ENCODE peak calls at places on chromosomes 1 and 21, in four cellular contexts. N is Panc1, Z is choroid plexus epithelial cell, J is fibroblast of pulmonary artery. X is an unnamed sample.

GRCh38 chr1:244356371-244356770 is 95.3 kb downstream of the ADSS2 start:
- DNase-seq in N (no peak), Z (no peak), J (no peak), X (no peak)

GRCh38 chr1:41464886-41465285 is 19.6 kb downstream of the EDN2 start:
- DNase-seq in N (no peak), Z (no peak), J (no peak), X (no peak)

GRCh38 chr1:153122831-153123421 is 9.6 kb upstream of the SPRR2F start:
- DNase-seq in N (no peak), Z (no peak), J (no peak), X (no peak)

GRCh38 chr1:20935717-20936116 is 148.6 kb upstream of the HP1BP3 start:
- DNase-seq in N (no peak), Z (no peak), J (no peak), X (no peak)

GRCh38 chr1:162548170-162548569 is 13.4 kb upstream of the UAP1 start:
- DNase-seq in N (no peak), Z (peak), J (no peak), X (no peak)

GRCh38 chr1:27992271-27992670 is 32.5 kb downstream of the XKR8 start:
- DNase-seq in N (no peak), Z (peak), J (peak), X (no peak)

GRCh38 chr1:183043872-183044859 is 20.9 kb downstream of the LAMC1 start:
- DNase-seq in N (no peak), Z (peak), J (no peak), X (no peak)

GRCh38 chr21:42636535-42636914 is 16.9 kb upstream of the PDE9A start:
- DNase-seq in N (no peak), Z (peak), J (peak), X (no peak)

GRCh38 chr1:34742667-34743270 is 12.1 kb upstream of the GJB5 start:
- DNase-seq in N (peak), Z (peak), J (peak), X (peak)

GRCh38 chr1:54124472-54124871 is 28.3 kb downstream of the CDCP2 start:
- DNase-seq in N (no peak), Z (no peak), J (no peak), X (no peak)

GRCh38 chr1:232922475-232922874 is 27.9 kb upstream of the NTPCR start:
- DNase-seq in N (no peak), Z (peak), J (no peak), X (no peak)

GRCh38 chr21:33039542-33039941 is 13.8 kb downstream of the OLIG2 start:
- DNase-seq in N (no peak), Z (no peak), J (no peak), X (no peak)

GRCh38 chr1:6574818-6575217 is 5.0 kb upstream of the ZBTB48 start:
- DNase-seq in N (no peak), Z (no peak), J (no peak), X (no peak)

GRCh38 chr1:75908717-75909152 is 23.5 kb downstream of the ASB17 start:
- DNase-seq in N (peak), Z (peak), J (peak), X (peak)
- TF ChIP-seq CTCF in N (peak), Z (peak), J (peak), X (peak)

DNA sequence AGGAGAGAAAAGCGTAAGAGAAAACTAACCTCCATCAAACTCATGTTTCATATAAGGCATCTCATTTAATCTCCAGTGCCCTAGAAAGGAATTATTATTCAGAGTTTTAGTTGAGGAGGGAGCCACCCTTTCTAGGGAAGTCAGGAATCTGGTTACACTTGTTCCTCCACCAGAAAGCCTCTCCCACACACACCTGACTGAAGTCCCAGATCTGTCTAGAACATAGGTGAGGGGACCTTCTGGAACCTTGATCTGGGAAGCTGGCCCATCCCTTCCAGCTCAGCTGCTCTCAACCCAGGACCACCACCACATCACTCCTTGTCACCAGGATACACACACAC is 1.9 kb upstream of the DENND2D start:
- DNase-seq in N (no peak), Z (no peak), J (no peak), X (no peak)
- H3K4me3 ChIP-seq in N (no peak), Z (no peak), J (no peak), X (peak)

DNA sequence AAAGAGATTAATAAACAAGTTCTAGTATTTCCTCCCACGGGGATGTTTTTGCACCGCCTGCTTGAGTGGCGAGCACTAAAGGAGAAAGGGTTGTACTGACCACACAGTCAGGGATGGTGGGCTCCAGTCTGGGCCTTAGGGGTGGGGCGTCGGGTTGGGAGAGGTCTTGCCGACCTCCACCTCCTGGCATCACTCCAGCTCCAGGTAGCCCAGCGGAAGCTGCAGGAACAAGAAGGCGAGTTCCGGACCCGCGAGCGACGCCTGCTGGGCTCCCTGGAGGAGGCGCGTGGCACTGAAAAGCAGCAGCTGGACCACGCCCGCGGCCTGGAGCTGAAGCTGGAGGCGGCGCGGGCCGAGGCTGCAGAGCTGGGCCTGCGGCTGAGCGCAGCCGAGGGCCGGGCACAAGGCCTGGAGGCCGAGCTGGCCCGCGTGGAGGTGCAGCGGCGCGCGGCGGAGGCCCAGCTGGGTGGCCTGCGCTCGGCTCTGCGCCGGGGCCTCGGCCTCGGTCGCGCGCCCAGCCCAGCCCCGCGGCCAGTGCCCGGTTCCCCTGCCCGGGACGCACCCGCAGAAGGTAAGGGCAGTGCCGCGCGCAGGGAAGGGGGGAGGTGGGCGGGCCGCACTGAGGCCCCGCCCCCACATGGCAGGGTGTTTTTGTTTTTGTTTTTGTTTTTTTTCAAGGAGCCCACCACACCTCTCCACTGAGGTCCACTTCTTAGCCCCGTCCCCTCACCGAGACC is 19.7 kb downstream of the MFAP2 start:
- DNase-seq in N (peak), Z (peak), J (peak), X (peak)
- TF ChIP-seq CTCF in N (peak), Z (peak), J (peak), X (peak)

DNA sequence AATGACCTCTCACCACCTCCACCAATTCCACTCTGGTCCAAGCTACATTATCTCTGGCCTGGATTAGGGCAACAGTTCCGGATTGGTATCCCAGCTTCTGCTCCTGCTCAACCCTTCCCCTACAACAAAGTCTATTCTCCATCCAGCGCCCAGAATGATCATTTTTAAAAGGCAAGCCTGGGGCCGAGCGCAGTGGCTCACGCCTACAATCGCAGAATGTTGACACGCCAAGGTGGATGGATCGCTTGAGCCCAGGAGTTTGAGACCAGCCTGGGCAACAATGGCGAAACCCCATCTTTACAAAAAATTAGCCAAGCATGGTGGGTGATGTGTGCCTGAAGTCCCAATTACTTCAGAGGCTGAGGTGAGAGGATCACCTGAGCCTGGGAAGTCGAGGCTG is 2.2 kb downstream of the LYST start:
- DNase-seq in N (no peak), Z (no peak), J (no peak), X (no peak)
- H3K4me3 ChIP-seq in N (peak), Z (no peak), J (no peak), X (no peak)

GRCh38 chr1:248884632-248885295 is 21.3 kb upstream of the PGBD2 start:
- DNase-seq in N (no peak), Z (no peak), J (no peak), X (no peak)
- TF ChIP-seq CTCF in N (peak), Z (peak), J (peak), X (no peak)

GRCh38 chr1:160425847-160426246 is 25.5 kb downstream of the VANGL2 start:
- DNase-seq in N (no peak), Z (no peak), J (no peak), X (no peak)

GRCh38 chr1:160429125-160429551 is 28.8 kb downstream of the VANGL2 start:
- DNase-seq in N (no peak), Z (no peak), J (peak), X (no peak)

GRCh38 chr1:160428053-160428452 is 27.7 kb downstream of the VANGL2 start:
- DNase-seq in N (no peak), Z (peak), J (no peak), X (no peak)

GRCh38 chr1:160428655-160429054 is 28.3 kb downstream of the VANGL2 start:
- DNase-seq in N (no peak), Z (peak), J (peak), X (no peak)

DNA sequence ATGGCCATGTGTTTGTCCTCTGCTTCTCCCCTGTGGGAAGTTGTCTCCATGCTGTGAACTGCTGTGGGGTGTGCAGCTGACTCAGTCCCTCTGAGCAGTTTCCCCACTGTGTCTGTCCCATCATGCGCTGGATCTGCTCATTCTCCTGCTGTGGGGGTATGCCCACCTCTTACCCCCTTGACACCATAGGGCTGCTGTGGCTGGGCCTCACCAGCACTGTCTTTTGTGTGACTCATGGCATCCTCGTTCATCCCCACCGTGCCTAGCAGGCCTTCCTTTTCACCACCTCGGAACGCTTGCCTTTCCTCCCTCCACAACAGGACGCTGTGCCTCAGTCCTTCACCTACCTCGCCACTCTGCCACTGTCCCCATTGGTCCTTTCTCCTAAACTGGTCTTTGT is 27.3 kb downstream of the VANGL2 start:
- DNase-seq in N (no peak), Z (peak), J (no peak), X (no peak)
- H3K4me3 ChIP-seq in N (no peak), Z (no peak), J (no peak), X (no peak)

DNA sequence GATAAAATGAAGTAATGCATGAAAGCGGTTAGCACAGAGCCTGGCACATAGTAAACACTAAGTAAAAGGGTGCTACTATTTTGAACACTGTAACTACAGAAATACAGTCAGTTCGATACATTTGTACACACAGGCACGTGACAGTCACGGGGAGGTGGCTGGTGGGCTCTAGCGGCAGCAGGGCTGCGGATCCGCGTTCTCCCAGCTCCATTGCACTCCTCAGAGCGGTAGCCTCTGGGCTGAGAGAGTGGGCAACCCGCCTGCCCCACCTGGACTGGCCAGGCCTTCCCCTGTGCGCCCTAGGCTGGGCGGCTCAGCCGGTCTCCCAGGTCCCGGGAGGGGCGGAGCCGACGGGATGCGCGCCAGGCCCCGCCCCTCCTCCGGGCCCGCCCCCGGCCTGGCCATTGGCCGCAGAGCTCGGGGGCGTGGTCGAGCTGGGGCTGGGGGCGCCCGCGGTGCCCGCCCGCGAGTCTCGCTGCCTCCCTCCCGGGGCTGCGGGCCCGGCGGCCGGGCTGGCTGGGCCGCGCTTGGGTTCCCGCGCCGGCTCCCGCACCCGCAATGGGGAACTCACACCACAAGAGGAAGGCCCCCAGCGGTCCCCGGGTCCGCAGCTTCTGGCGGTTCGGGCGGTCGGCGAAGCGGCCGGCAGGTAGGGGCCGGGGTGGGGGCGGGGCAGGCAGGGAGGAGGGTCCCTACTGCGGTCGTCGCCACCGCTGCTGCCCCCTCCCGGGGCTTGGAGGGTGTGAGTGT is 51.1 kb upstream of the SYNC start:
- DNase-seq in N (no peak), Z (peak), J (peak), X (no peak)
- TF ChIP-seq CTCF in N (no peak), Z (no peak), J (no peak), X (no peak)

X was measured in GM12864.